ENCODE peak calls at places on chromosomes 12 and 14, in six cellular contexts. One of them, this sample, is unnamed.

GRCh38 chr12:15180325-15180724 is 40.9 kb downstream of the RERG start:
- DNase-seq in upper lobe of left lung: no peak
- DNase-seq in AG10803: no peak
- DNase-seq in fibroblast of lung: no peak
- DNase-seq in psoas muscle: no peak
- DNase-seq in bronchial epithelial cell: no peak
- DNase-seq in this sample: no peak

GRCh38 chr12:117236456-117237001 is 46.3 kb upstream of the FBXO21 start:
- DNase-seq in upper lobe of left lung: peak; percentile 93
- DNase-seq in AG10803: peak; percentile 63
- DNase-seq in fibroblast of lung: peak; percentile 41
- DNase-seq in psoas muscle: peak; percentile 88
- DNase-seq in bronchial epithelial cell: peak; percentile 35
- DNase-seq in this sample: peak; percentile 39

GRCh38 chr12:46825526-46826414 is at the start of gene SLC38A4:
- DNase-seq in upper lobe of left lung: peak; percentile 82
- DNase-seq in AG10803: peak; percentile 64
- DNase-seq in fibroblast of lung: peak; percentile 36
- DNase-seq in psoas muscle: peak; percentile 76
- DNase-seq in bronchial epithelial cell: no peak
- DNase-seq in this sample: peak; percentile 51

GRCh38 chr12:28963554-28963953 is 185.5 kb upstream of the FAR2 start:
- DNase-seq in upper lobe of left lung: no peak
- DNase-seq in AG10803: peak; percentile 53
- DNase-seq in fibroblast of lung: peak; percentile 45
- DNase-seq in psoas muscle: no peak
- DNase-seq in bronchial epithelial cell: peak; percentile 63
- DNase-seq in this sample: peak; percentile 66

GRCh38 chr12:3168775-3169221 is 91.6 kb downstream of the TSPAN9 start:
- DNase-seq in upper lobe of left lung: peak; percentile 82
- DNase-seq in AG10803: peak; percentile 83
- DNase-seq in fibroblast of lung: peak; percentile 98
- DNase-seq in psoas muscle: peak; percentile 42
- DNase-seq in bronchial epithelial cell: peak; percentile 98
- DNase-seq in this sample: peak; percentile 92

GRCh38 chr12:62720661-62721330 is 214.2 kb downstream of the PPM1H start:
- DNase-seq in upper lobe of left lung: no peak
- DNase-seq in AG10803: peak; percentile 92
- DNase-seq in fibroblast of lung: peak; percentile 77
- DNase-seq in psoas muscle: no peak
- DNase-seq in bronchial epithelial cell: no peak
- DNase-seq in this sample: peak; percentile 67

GRCh38 chr12:10554228-10554970 is 48.7 kb downstream of the EIF2S3B start:
- DNase-seq in upper lobe of left lung: no peak
- DNase-seq in AG10803: no peak
- DNase-seq in fibroblast of lung: no peak
- DNase-seq in psoas muscle: no peak
- DNase-seq in bronchial epithelial cell: no peak
- DNase-seq in this sample: no peak

GRCh38 chr12:20585055-20585625 is 110.0 kb upstream of the SLCO1C1 start:
- DNase-seq in upper lobe of left lung: no peak
- DNase-seq in AG10803: no peak
- DNase-seq in fibroblast of lung: no peak
- DNase-seq in psoas muscle: no peak
- DNase-seq in bronchial epithelial cell: no peak
- DNase-seq in this sample: no peak

GRCh38 chr12:120413901-120414695 is 23.8 kb upstream of the COX6A1 start:
- DNase-seq in upper lobe of left lung: peak; percentile 43
- DNase-seq in AG10803: no peak
- DNase-seq in fibroblast of lung: no peak
- DNase-seq in psoas muscle: no peak
- DNase-seq in bronchial epithelial cell: no peak
- DNase-seq in this sample: no peak

GRCh38 chr14:88476375-88476774 is 78.4 kb downstream of the PTPN21 start:
- DNase-seq in upper lobe of left lung: no peak
- DNase-seq in AG10803: no peak
- DNase-seq in fibroblast of lung: peak; percentile 50
- DNase-seq in psoas muscle: no peak
- DNase-seq in bronchial epithelial cell: no peak
- DNase-seq in this sample: no peak

GRCh38 chr14:103692871-103693270 is 22.4 kb downstream of the XRCC3 start:
- DNase-seq in upper lobe of left lung: no peak
- DNase-seq in AG10803: no peak
- DNase-seq in fibroblast of lung: no peak
- DNase-seq in psoas muscle: no peak
- DNase-seq in bronchial epithelial cell: no peak
- DNase-seq in this sample: no peak

GRCh38 chr12:61821381-61821780 is 438.8 kb upstream of the USP15 start:
- DNase-seq in upper lobe of left lung: no peak
- DNase-seq in AG10803: no peak
- DNase-seq in fibroblast of lung: no peak
- DNase-seq in psoas muscle: no peak
- DNase-seq in bronchial epithelial cell: peak; percentile 22
- DNase-seq in this sample: no peak

GRCh38 chr12:109273354-109273753 is 35.7 kb downstream of the FOXN4 start:
- DNase-seq in upper lobe of left lung: peak; percentile 77
- DNase-seq in AG10803: no peak
- DNase-seq in fibroblast of lung: no peak
- DNase-seq in psoas muscle: no peak
- DNase-seq in bronchial epithelial cell: no peak
- DNase-seq in this sample: no peak

GRCh38 chr14:59511916-59512530 is 27.7 kb downstream of the JKAMP start:
- DNase-seq in upper lobe of left lung: no peak
- DNase-seq in AG10803: no peak
- DNase-seq in fibroblast of lung: no peak
- DNase-seq in psoas muscle: no peak
- DNase-seq in bronchial epithelial cell: peak; percentile 5
- DNase-seq in this sample: no peak

GRCh38 chr12:57367121-57367520 is 63.7 kb downstream of the R3HDM2 start:
- DNase-seq in upper lobe of left lung: no peak
- DNase-seq in AG10803: no peak
- DNase-seq in fibroblast of lung: no peak
- DNase-seq in psoas muscle: no peak
- DNase-seq in bronchial epithelial cell: no peak
- DNase-seq in this sample: no peak

GRCh38 chr14:72521968-72522741 is 371.7 kb downstream of the DPF3 start:
- DNase-seq in upper lobe of left lung: no peak
- DNase-seq in AG10803: no peak
- DNase-seq in fibroblast of lung: no peak
- DNase-seq in psoas muscle: no peak
- DNase-seq in bronchial epithelial cell: no peak
- DNase-seq in this sample: peak; percentile 36

GRCh38 chr14:91396959-91397815 is 20.4 kb downstream of the CCDC88C start:
- DNase-seq in upper lobe of left lung: no peak
- DNase-seq in AG10803: no peak
- DNase-seq in fibroblast of lung: no peak
- DNase-seq in psoas muscle: no peak
- DNase-seq in bronchial epithelial cell: peak; percentile 34
- DNase-seq in this sample: no peak

GRCh38 chr12:26401874-26402273 is 206.5 kb downstream of the SSPN start:
- DNase-seq in upper lobe of left lung: no peak
- DNase-seq in AG10803: no peak
- DNase-seq in fibroblast of lung: no peak
- DNase-seq in psoas muscle: no peak
- DNase-seq in bronchial epithelial cell: no peak
- DNase-seq in this sample: no peak

GRCh38 chr14:24279301-24280186 is 8.1 kb upstream of the RABGGTA start:
- DNase-seq in upper lobe of left lung: no peak
- DNase-seq in AG10803: no peak
- DNase-seq in fibroblast of lung: no peak
- DNase-seq in psoas muscle: no peak
- DNase-seq in bronchial epithelial cell: peak; percentile 62
- DNase-seq in this sample: no peak

GRCh38 chr12:3727877-3728632 is 24.9 kb downstream of the CRACR2A start:
- DNase-seq in upper lobe of left lung: no peak
- DNase-seq in AG10803: peak; percentile 71
- DNase-seq in fibroblast of lung: peak; percentile 48
- DNase-seq in psoas muscle: no peak
- DNase-seq in bronchial epithelial cell: no peak
- DNase-seq in this sample: peak; percentile 56

GRCh38 chr12:56634837-56635538 is 4.9 kb upstream of the BAZ2A start:
- DNase-seq in upper lobe of left lung: peak; percentile 93
- DNase-seq in AG10803: peak; percentile 78
- DNase-seq in fibroblast of lung: peak; percentile 82
- DNase-seq in psoas muscle: peak; percentile 89
- DNase-seq in bronchial epithelial cell: peak; percentile 86
- DNase-seq in this sample: peak; percentile 86

GRCh38 chr14:61140271-61140670 is 140.9 kb downstream of the TMEM30B start:
- DNase-seq in upper lobe of left lung: no peak
- DNase-seq in AG10803: no peak
- DNase-seq in fibroblast of lung: peak; percentile 51
- DNase-seq in psoas muscle: no peak
- DNase-seq in bronchial epithelial cell: no peak
- DNase-seq in this sample: no peak

GRCh38 chr14:74509587-74510210 is 16.1 kb downstream of the ISCA2 start:
- DNase-seq in upper lobe of left lung: no peak
- DNase-seq in AG10803: no peak
- DNase-seq in fibroblast of lung: no peak
- DNase-seq in psoas muscle: peak; percentile 19
- DNase-seq in bronchial epithelial cell: no peak
- DNase-seq in this sample: no peak

DNA sequence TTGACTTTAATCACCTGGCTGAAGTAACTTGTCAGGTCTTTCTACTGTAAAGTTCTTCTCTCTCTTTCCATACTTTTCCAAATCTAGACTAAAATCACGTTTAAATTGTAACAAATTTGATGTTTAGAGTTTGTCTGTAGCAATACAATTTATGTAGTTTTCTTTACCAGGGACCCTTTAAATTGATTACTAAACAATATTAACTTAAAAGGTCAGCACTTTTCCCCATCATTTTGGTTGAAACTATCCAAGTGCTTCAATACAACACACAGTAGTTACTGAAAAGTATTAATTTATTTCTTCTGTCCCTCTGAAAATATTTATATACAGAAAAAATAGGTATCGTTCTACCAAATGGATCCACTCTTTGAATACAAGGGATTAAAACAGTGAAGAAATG is 350.8 kb downstream of the SLC16A7 start:
- DNase-seq in upper lobe of left lung: no peak
- DNase-seq in AG10803: no peak
- DNase-seq in fibroblast of lung: no peak
- DNase-seq in psoas muscle: no peak
- DNase-seq in bronchial epithelial cell: no peak
- DNase-seq in this sample: no peak
- H3K4me3 ChIP-seq in upper lobe of left lung: no peak overlapping the region
- H3K4me3 ChIP-seq in AG10803: no peak overlapping the region
- H3K4me3 ChIP-seq in fibroblast of lung: no peak overlapping the region
- H3K4me3 ChIP-seq in psoas muscle: no peak overlapping the region
- H3K4me3 ChIP-seq in bronchial epithelial cell: no peak overlapping the region
- H3K4me3 ChIP-seq in this sample: no peak overlapping the region

DNA sequence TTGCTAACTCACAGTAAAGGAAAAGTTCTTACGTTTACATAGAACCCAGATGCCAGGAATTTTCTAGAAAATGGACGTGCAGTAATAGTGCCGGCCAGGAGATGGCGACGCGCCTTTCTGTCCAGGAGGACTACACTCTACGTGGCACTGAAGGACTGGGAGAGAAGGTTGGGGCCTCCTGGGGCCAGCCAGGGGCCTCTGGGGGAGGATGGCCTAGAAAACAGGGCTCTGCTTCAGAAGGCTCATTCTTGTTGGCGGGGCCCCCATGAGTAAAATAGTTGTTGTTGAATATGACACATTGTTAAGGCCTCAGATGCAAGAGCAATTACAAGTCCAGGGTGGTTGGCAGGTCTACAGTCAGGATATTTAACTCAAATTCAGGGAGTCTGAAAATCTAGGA is 120.1 kb upstream of the MAX start:
- DNase-seq in upper lobe of left lung: no peak
- DNase-seq in AG10803: peak; percentile 75
- DNase-seq in fibroblast of lung: peak; percentile 57
- DNase-seq in psoas muscle: peak; percentile 65
- DNase-seq in bronchial epithelial cell: peak; percentile 55
- DNase-seq in this sample: peak; percentile 81
- TF ChIP-seq CTCF in upper lobe of left lung: peak; percentile 64
- TF ChIP-seq CTCF in AG10803: peak; percentile 89
- TF ChIP-seq CTCF in fibroblast of lung: peak; percentile 83
- TF ChIP-seq CTCF in psoas muscle: peak; percentile 57
- TF ChIP-seq CTCF in bronchial epithelial cell: peak; percentile 83
- TF ChIP-seq CTCF in this sample: peak; percentile 87

DNA sequence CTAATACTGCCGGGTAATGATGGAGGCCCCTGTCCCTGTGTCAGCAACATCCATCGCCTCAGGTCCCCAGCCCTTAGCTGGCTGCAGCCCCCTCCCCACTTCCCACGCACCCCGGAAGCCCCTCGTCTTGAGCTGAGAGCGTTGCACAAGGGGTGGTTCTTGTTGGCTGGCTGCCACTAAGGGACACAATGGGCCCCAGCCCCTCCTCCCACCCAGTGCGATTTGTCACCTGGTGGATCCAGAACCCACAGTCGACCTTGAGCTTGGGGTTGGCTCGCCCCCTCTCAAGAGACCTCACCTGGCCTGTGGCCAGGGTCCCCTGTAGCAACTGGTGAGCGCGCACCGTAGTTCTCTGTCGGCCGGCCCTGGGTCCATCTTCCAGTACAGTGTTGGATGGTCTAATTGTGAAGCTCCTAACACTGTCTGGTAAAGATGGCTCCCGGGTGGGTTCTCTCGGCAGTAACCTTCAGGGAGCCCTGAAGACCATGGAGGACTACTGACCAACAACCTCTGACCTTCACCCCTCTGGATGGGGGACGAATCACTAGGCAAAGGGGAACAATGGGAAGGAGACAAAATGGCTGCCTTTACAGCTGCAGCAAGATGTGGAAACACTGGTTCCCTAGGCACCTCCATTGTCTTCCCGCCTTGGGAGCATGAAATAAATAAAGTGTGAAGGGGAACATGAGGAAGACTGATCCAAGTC is 6.6 kb downstream of the PHB2 start:
- DNase-seq in upper lobe of left lung: no peak
- DNase-seq in AG10803: no peak
- DNase-seq in fibroblast of lung: no peak
- DNase-seq in psoas muscle: no peak
- DNase-seq in bronchial epithelial cell: no peak
- DNase-seq in this sample: no peak
- H3K4me3 ChIP-seq in upper lobe of left lung: peak overlapping the region; percentile 58
- H3K4me3 ChIP-seq in AG10803: no peak overlapping the region
- H3K4me3 ChIP-seq in fibroblast of lung: no peak overlapping the region
- H3K4me3 ChIP-seq in psoas muscle: no peak overlapping the region
- H3K4me3 ChIP-seq in bronchial epithelial cell: peak overlapping the region; percentile 88
- H3K4me3 ChIP-seq in this sample: no peak overlapping the region

DNA sequence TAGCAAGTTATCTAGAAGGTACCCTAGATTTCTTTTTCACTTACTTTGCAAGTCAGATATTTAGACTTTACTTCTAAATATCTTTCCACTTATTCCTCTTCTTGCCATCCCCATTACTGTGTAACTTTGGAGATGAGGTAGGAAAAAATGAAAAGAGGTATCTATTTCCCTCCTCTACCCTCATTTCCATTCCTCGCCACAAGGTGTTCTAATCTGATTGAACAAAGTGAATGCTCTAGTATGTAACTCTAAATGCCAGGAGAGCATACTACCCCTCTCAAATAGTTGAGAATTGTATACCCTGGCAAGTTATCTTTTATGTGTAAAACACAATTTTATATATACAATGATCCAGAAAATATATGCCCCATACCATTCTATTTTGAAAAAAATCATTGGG is 1.7 kb upstream of the LDHB start:
- DNase-seq in upper lobe of left lung: no peak
- DNase-seq in AG10803: no peak
- DNase-seq in fibroblast of lung: no peak
- DNase-seq in psoas muscle: no peak
- DNase-seq in bronchial epithelial cell: no peak
- DNase-seq in this sample: no peak
- TF ChIP-seq CTCF in upper lobe of left lung: no peak
- TF ChIP-seq CTCF in AG10803: no peak
- TF ChIP-seq CTCF in fibroblast of lung: no peak
- TF ChIP-seq CTCF in psoas muscle: no peak
- TF ChIP-seq CTCF in bronchial epithelial cell: peak; percentile 20
- TF ChIP-seq CTCF in this sample: no peak

GRCh38 chr12:65822732-65823480 is 1.4 kb upstream of the HMGA2 start:
- DNase-seq in upper lobe of left lung: no peak
- DNase-seq in AG10803: no peak
- DNase-seq in fibroblast of lung: peak; percentile 79
- DNase-seq in psoas muscle: no peak
- DNase-seq in bronchial epithelial cell: peak; percentile 59
- DNase-seq in this sample: peak; percentile 78
- H3K4me3 ChIP-seq in upper lobe of left lung: no peak overlapping the region
- H3K4me3 ChIP-seq in AG10803: peak overlapping the region; percentile 84
- H3K4me3 ChIP-seq in fibroblast of lung: peak overlapping the region; percentile 82
- H3K4me3 ChIP-seq in psoas muscle: peak overlapping the region; percentile 67
- H3K4me3 ChIP-seq in bronchial epithelial cell: peak overlapping the region; percentile 84
- H3K4me3 ChIP-seq in this sample: peak overlapping the region; percentile 82